ENCODE peak calls at places on chromosomes 16 and 17, in five cellular contexts. One of them, this sample, is unnamed.

GRCh38 chr17:65848751-65849150 is 287.3 kb upstream of the AXIN2 start:
- DNase-seq in GM06990: no peak
- DNase-seq in IMR-90: no peak
- DNase-seq in H9: no peak
- DNase-seq in psoas muscle: no peak
- DNase-seq in this sample: no peak

GRCh38 chr17:62906881-62907280 is 59.2 kb upstream of the TANC2 start:
- DNase-seq in psoas muscle: no peak
- DNase-seq in GM06990: no peak
- DNase-seq in IMR-90: no peak
- DNase-seq in H9: no peak
- DNase-seq in this sample: no peak

GRCh38 chr16:79795556-79795955 is 195.0 kb upstream of the MAF start:
- DNase-seq in H9: no peak
- DNase-seq in GM06990: no peak
- DNase-seq in psoas muscle: no peak
- DNase-seq in IMR-90: no peak
- DNase-seq in this sample: no peak

GRCh38 chr16:82033683-82034300 is 1.3 kb upstream of the HSD17B2 start:
- DNase-seq in IMR-90: no peak
- DNase-seq in H9: no peak
- DNase-seq in GM06990: no peak
- DNase-seq in psoas muscle: no peak
- DNase-seq in this sample: no peak

GRCh38 chr17:958712-959451 is 20.7 kb downstream of the NXN start:
- DNase-seq in psoas muscle: no peak
- DNase-seq in IMR-90: no peak
- DNase-seq in GM06990: no peak
- DNase-seq in H9: no peak
- DNase-seq in this sample: no peak

GRCh38 chr16:22694887-22695382 is 119.0 kb upstream of the HS3ST2 start:
- DNase-seq in psoas muscle: no peak
- DNase-seq in IMR-90: peak
- DNase-seq in GM06990: no peak
- DNase-seq in H9: no peak
- DNase-seq in this sample: no peak

GRCh38 chr17:2071421-2072281 is 16.7 kb downstream of the HIC1 start:
- DNase-seq in IMR-90: peak
- DNase-seq in GM06990: no peak
- DNase-seq in psoas muscle: peak
- DNase-seq in H9: no peak
- DNase-seq in this sample: no peak

GRCh38 chr16:23424292-23424958 is 28.6 kb downstream of the COG7 start:
- DNase-seq in psoas muscle: no peak
- DNase-seq in IMR-90: peak
- DNase-seq in H9: no peak
- DNase-seq in GM06990: no peak
- DNase-seq in this sample: no peak

GRCh38 chr17:59616253-59616920 is 3.3 kb upstream of the CLTC start:
- DNase-seq in H9: no peak
- DNase-seq in psoas muscle: no peak
- DNase-seq in GM06990: no peak
- DNase-seq in IMR-90: no peak
- DNase-seq in this sample: no peak

GRCh38 chr17:34486781-34487180 is 92.6 kb upstream of the TMEM132E start:
- DNase-seq in GM06990: no peak
- DNase-seq in H9: no peak
- DNase-seq in IMR-90: no peak
- DNase-seq in psoas muscle: no peak
- DNase-seq in this sample: no peak

GRCh38 chr16:84423416-84423837 is 55.1 kb downstream of the ATP2C2 start:
- DNase-seq in H9: no peak
- DNase-seq in GM06990: no peak
- DNase-seq in psoas muscle: no peak
- DNase-seq in IMR-90: peak
- DNase-seq in this sample: no peak

GRCh38 chr17:36918260-36918691 is 19.0 kb upstream of the LHX1 start:
- DNase-seq in IMR-90: peak
- DNase-seq in H9: peak
- DNase-seq in GM06990: no peak
- DNase-seq in psoas muscle: no peak
- DNase-seq in this sample: no peak

GRCh38 chr17:13415877-13416416 is 185.8 kb downstream of the HS3ST3A1 start:
- DNase-seq in IMR-90: peak
- DNase-seq in GM06990: no peak
- DNase-seq in H9: no peak
- DNase-seq in psoas muscle: no peak
- DNase-seq in this sample: no peak

GRCh38 chr16:4081577-4082021 is 34.6 kb downstream of the ADCY9 start:
- DNase-seq in GM06990: no peak
- DNase-seq in H9: no peak
- DNase-seq in IMR-90: peak
- DNase-seq in psoas muscle: no peak
- DNase-seq in this sample: no peak

GRCh38 chr16:75203106-75203505 is 3.9 kb downstream of the CTRB2 start:
- DNase-seq in psoas muscle: peak
- DNase-seq in H9: no peak
- DNase-seq in GM06990: no peak
- DNase-seq in IMR-90: no peak
- DNase-seq in this sample: no peak

GRCh38 chr17:19322861-19323260 is 39.7 kb downstream of the B9D1 start:
- DNase-seq in IMR-90: no peak
- DNase-seq in psoas muscle: no peak
- DNase-seq in H9: no peak
- DNase-seq in GM06990: no peak
- DNase-seq in this sample: no peak

GRCh38 chr17:8190506-8190905 is 526 bp upstream of the BORCS6 start:
- DNase-seq in IMR-90: no peak
- DNase-seq in H9: no peak
- DNase-seq in psoas muscle: no peak
- DNase-seq in GM06990: no peak
- DNase-seq in this sample: no peak

GRCh38 chr17:72657467-72658317 is 434.8 kb downstream of the SLC39A11 start:
- DNase-seq in H9: no peak
- DNase-seq in psoas muscle: no peak
- DNase-seq in IMR-90: peak
- DNase-seq in GM06990: no peak
- DNase-seq in this sample: no peak

GRCh38 chr16:17258848-17259713 is 211.7 kb downstream of the XYLT1 start:
- DNase-seq in IMR-90: peak
- DNase-seq in H9: peak
- DNase-seq in GM06990: peak
- DNase-seq in psoas muscle: no peak
- DNase-seq in this sample: no peak

GRCh38 chr17:74513987-74514631 is 17.2 kb downstream of the CD300LB start:
- DNase-seq in psoas muscle: no peak
- DNase-seq in GM06990: no peak
- DNase-seq in H9: peak
- DNase-seq in IMR-90: peak
- DNase-seq in this sample: peak

GRCh38 chr16:23353440-23353839 is 51.3 kb downstream of the SCNN1B start:
- DNase-seq in psoas muscle: no peak
- DNase-seq in IMR-90: no peak
- DNase-seq in H9: no peak
- DNase-seq in GM06990: no peak
- DNase-seq in this sample: no peak

GRCh38 chr17:17849863-17850373 is 13.1 kb upstream of the SREBF1 start:
- DNase-seq in psoas muscle: peak
- DNase-seq in H9: peak
- DNase-seq in GM06990: peak
- DNase-seq in IMR-90: peak
- DNase-seq in this sample: peak
- TF ChIP-seq CTCF in psoas muscle: peak
- TF ChIP-seq CTCF in H9: no peak
- TF ChIP-seq CTCF in GM06990: no peak
- TF ChIP-seq CTCF in IMR-90: peak
- TF ChIP-seq CTCF in this sample: peak

DNA sequence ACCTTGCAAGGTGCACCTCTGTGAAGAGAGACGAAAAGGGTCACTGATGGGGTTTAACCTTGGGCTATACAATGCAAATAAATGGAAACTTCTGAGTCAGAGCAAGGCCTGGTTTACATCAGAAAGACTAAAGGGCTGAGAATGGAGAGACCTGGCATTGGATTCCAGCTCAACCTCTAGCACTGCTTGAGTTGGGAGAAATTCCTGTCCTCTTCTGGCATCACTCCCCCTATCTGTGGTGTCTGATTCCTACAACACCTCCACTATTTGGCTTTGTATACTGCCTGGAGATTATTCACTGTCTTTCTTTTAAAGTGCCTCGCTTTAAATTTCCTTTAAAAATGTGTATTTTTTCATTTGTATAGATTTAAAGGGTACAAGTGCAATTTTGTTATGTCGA is 68.8 kb downstream of the GPR139 start:
- DNase-seq in IMR-90: no peak
- DNase-seq in H9: peak
- DNase-seq in psoas muscle: no peak
- DNase-seq in GM06990: no peak
- DNase-seq in this sample: no peak
- TF ChIP-seq CTCF in IMR-90: no peak
- TF ChIP-seq CTCF in H9: peak
- TF ChIP-seq CTCF in psoas muscle: no peak
- TF ChIP-seq CTCF in GM06990: peak
- TF ChIP-seq CTCF in this sample: peak

GRCh38 chr17:80884811-80885210 is 106.8 kb upstream of the CHMP6 start:
- DNase-seq in IMR-90: no peak
- DNase-seq in psoas muscle: no peak
- DNase-seq in H9: no peak
- DNase-seq in GM06990: no peak
- DNase-seq in this sample: no peak

GRCh38 chr17:80886641-80887573 is 104.7 kb upstream of the CHMP6 start:
- DNase-seq in IMR-90: no peak
- DNase-seq in H9: no peak
- DNase-seq in psoas muscle: no peak
- DNase-seq in GM06990: no peak
- DNase-seq in this sample: no peak

GRCh38 chr17:80883831-80884735 is 107.6 kb upstream of the CHMP6 start:
- DNase-seq in H9: no peak
- DNase-seq in psoas muscle: no peak
- DNase-seq in IMR-90: no peak
- DNase-seq in GM06990: no peak
- DNase-seq in this sample: no peak

GRCh38 chr17:80887639-80888175 is 103.9 kb upstream of the CHMP6 start:
- DNase-seq in IMR-90: no peak
- DNase-seq in psoas muscle: no peak
- DNase-seq in H9: no peak
- DNase-seq in GM06990: no peak
- DNase-seq in this sample: no peak

DNA sequence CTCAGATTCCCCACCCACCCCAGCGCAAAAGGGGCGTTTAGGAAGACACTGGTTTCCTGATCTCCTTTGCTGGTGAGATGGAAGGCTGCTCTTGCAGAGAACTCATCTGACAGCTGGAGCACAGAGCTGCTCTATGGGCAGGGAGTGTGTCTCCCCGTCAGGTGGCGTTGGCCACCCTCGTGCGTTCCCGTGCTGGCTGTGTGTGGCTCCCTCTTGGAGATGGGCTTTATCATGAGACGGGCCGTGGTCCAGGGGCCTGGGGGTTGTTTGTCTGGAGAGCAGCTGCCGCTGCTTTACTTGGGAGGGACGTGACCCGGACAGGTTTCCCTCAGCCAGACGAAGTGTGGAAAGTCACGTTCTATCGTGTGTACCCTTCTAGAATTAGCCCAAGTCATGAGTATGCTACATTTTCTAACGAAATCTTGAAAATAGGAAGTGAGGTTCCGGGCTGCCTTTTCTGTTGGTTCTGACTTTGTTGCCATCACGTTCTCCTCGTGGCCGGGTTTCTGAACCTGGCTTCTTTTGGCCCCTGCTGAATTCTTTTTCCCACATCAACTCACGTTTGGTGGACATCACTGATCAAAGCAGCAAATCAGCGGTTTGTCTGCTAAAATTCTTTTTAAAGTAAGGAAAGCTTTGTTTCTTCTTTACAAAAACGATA is 105.6 kb upstream of the CHMP6 start:
- DNase-seq in H9: no peak
- DNase-seq in GM06990: no peak
- DNase-seq in IMR-90: no peak
- DNase-seq in psoas muscle: no peak
- DNase-seq in this sample: no peak
- TF ChIP-seq CTCF in H9: no peak
- TF ChIP-seq CTCF in GM06990: no peak
- TF ChIP-seq CTCF in IMR-90: no peak
- TF ChIP-seq CTCF in psoas muscle: no peak
- TF ChIP-seq CTCF in this sample: no peak

GRCh38 chr17:43844241-43844640 is 2.7 kb upstream of the CD300LG start:
- DNase-seq in H9: no peak
- DNase-seq in psoas muscle: no peak
- DNase-seq in GM06990: no peak
- DNase-seq in IMR-90: no peak
- DNase-seq in this sample: no peak

GRCh38 chr17:43842975-43843325 is 4.0 kb upstream of the CD300LG start:
- DNase-seq in GM06990: no peak
- DNase-seq in psoas muscle: no peak
- DNase-seq in IMR-90: no peak
- DNase-seq in H9: no peak
- DNase-seq in this sample: no peak

GRCh38 chr17:43839670-43840101 is 6.7 kb upstream of the MPP3 start:
- DNase-seq in IMR-90: no peak
- DNase-seq in H9: no peak
- DNase-seq in GM06990: no peak
- DNase-seq in psoas muscle: no peak
- DNase-seq in this sample: no peak

GRCh38 chr17:43845772-43846171 is 1.2 kb upstream of the CD300LG start:
- DNase-seq in GM06990: no peak
- DNase-seq in H9: no peak
- DNase-seq in psoas muscle: no peak
- DNase-seq in IMR-90: no peak
- DNase-seq in this sample: no peak

DNA sequence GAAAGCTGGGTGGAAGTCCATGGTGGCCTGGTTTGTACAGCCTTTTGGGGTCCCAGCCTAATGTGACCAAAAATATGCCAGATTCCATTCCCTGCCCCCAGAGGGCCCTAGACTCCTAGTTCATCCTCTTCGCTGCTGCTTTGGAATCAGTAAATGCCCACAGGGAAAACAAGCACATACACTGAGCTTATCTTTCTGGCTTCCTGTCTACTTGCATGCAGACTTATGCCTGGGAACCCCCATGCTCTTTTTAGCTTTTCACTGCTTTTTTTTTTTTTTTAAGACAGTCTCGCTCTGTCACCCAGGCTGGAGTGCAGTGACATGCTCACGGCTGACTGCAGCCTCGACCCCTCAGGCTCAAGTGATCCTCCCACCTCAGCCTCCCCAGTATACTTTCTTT is 6.2 kb upstream of the CD300LG start:
- DNase-seq in IMR-90: peak
- DNase-seq in GM06990: no peak
- DNase-seq in H9: no peak
- DNase-seq in psoas muscle: no peak
- DNase-seq in this sample: no peak
- TF ChIP-seq CTCF in IMR-90: peak
- TF ChIP-seq CTCF in GM06990: no peak
- TF ChIP-seq CTCF in H9: peak
- TF ChIP-seq CTCF in psoas muscle: no peak
- TF ChIP-seq CTCF in this sample: peak

GRCh38 chr16:29862383-29862883 is 593 bp downstream of the CDIPT start:
- DNase-seq in H9: no peak
- DNase-seq in IMR-90: no peak
- DNase-seq in psoas muscle: no peak
- DNase-seq in GM06990: no peak
- DNase-seq in this sample: no peak
- TF ChIP-seq CTCF in H9: no peak
- TF ChIP-seq CTCF in IMR-90: peak
- TF ChIP-seq CTCF in psoas muscle: no peak
- TF ChIP-seq CTCF in GM06990: no peak
- TF ChIP-seq CTCF in this sample: no peak

This sample was measured in neural crest cell.